ENCODE peak calls at places on chromosomes 1 and 21, in four cellular contexts. One of them, this sample, is unnamed.

GRCh38 chr1:234253732-234254131 is 119.5 kb upstream of the COA6 start:
- DNase-seq in HS-27A: no peak
- DNase-seq in activated T-cell treated with anti-CD3 and anti-CD28 coated beads for 1 hour: no peak
- DNase-seq in Right ventricle myocardium superior: no peak
- DNase-seq in this sample: no peak

GRCh38 chr1:82388679-82389078 is 587.9 kb downstream of the ADGRL2 start:
- DNase-seq in HS-27A: no peak
- DNase-seq in activated T-cell treated with anti-CD3 and anti-CD28 coated beads for 1 hour: no peak
- DNase-seq in Right ventricle myocardium superior: no peak
- DNase-seq in this sample: peak

GRCh38 chr1:84246228-84246627 is 55.3 kb upstream of the SAMD13 start:
- DNase-seq in Right ventricle myocardium superior: no peak
- DNase-seq in activated T-cell treated with anti-CD3 and anti-CD28 coated beads for 1 hour: no peak
- DNase-seq in HS-27A: no peak
- DNase-seq in this sample: no peak

GRCh38 chr1:57485643-57486042 is 61.8 kb upstream of the DAB1 start:
- DNase-seq in Right ventricle myocardium superior: no peak
- DNase-seq in HS-27A: no peak
- DNase-seq in activated T-cell treated with anti-CD3 and anti-CD28 coated beads for 1 hour: no peak
- DNase-seq in this sample: no peak

GRCh38 chr1:151243683-151244216 is 10.8 kb upstream of the PSMD4 start:
- DNase-seq in HS-27A: no peak
- DNase-seq in Right ventricle myocardium superior: no peak
- DNase-seq in activated T-cell treated with anti-CD3 and anti-CD28 coated beads for 1 hour: no peak
- DNase-seq in this sample: no peak

GRCh38 chr1:86636898-86637297 is 67.5 kb upstream of the SH3GLB1 start:
- DNase-seq in Right ventricle myocardium superior: no peak
- DNase-seq in activated T-cell treated with anti-CD3 and anti-CD28 coated beads for 1 hour: no peak
- DNase-seq in HS-27A: no peak
- DNase-seq in this sample: no peak

GRCh38 chr1:153612755-153613331 is at the start of gene S100A16:
- DNase-seq in HS-27A: no peak
- DNase-seq in activated T-cell treated with anti-CD3 and anti-CD28 coated beads for 1 hour: no peak
- DNase-seq in Right ventricle myocardium superior: peak
- DNase-seq in this sample: no peak

GRCh38 chr1:176880954-176881595 is 283.4 kb downstream of the ASTN1 start:
- DNase-seq in Right ventricle myocardium superior: peak
- DNase-seq in HS-27A: peak
- DNase-seq in activated T-cell treated with anti-CD3 and anti-CD28 coated beads for 1 hour: peak
- DNase-seq in this sample: no peak

GRCh38 chr1:2306151-2306978 is 78.2 kb downstream of the SKI start:
- DNase-seq in Right ventricle myocardium superior: no peak
- DNase-seq in HS-27A: no peak
- DNase-seq in activated T-cell treated with anti-CD3 and anti-CD28 coated beads for 1 hour: no peak
- DNase-seq in this sample: no peak

GRCh38 chr1:156379420-156380165 is 10.6 kb downstream of the RHBG start:
- DNase-seq in Right ventricle myocardium superior: no peak
- DNase-seq in activated T-cell treated with anti-CD3 and anti-CD28 coated beads for 1 hour: no peak
- DNase-seq in HS-27A: no peak
- DNase-seq in this sample: no peak

GRCh38 chr1:118257946-118258345 is 72.9 kb upstream of the SPAG17 start:
- DNase-seq in activated T-cell treated with anti-CD3 and anti-CD28 coated beads for 1 hour: no peak
- DNase-seq in Right ventricle myocardium superior: no peak
- DNase-seq in HS-27A: no peak
- DNase-seq in this sample: no peak

GRCh38 chr1:186872356-186872755 is 43.6 kb downstream of the PLA2G4A start:
- DNase-seq in HS-27A: no peak
- DNase-seq in Right ventricle myocardium superior: no peak
- DNase-seq in activated T-cell treated with anti-CD3 and anti-CD28 coated beads for 1 hour: no peak
- DNase-seq in this sample: no peak

GRCh38 chr1:63634471-63634870 is 41.3 kb downstream of the PGM1 start:
- DNase-seq in activated T-cell treated with anti-CD3 and anti-CD28 coated beads for 1 hour: no peak
- DNase-seq in HS-27A: no peak
- DNase-seq in Right ventricle myocardium superior: no peak
- DNase-seq in this sample: peak

GRCh38 chr1:6984996-6985395 is 199.7 kb downstream of the CAMTA1 start:
- DNase-seq in Right ventricle myocardium superior: no peak
- DNase-seq in HS-27A: no peak
- DNase-seq in activated T-cell treated with anti-CD3 and anti-CD28 coated beads for 1 hour: no peak
- DNase-seq in this sample: no peak

GRCh38 chr1:246565751-246566127 is 322 bp downstream of the TFB2M start:
- DNase-seq in HS-27A: no peak
- DNase-seq in activated T-cell treated with anti-CD3 and anti-CD28 coated beads for 1 hour: no peak
- DNase-seq in Right ventricle myocardium superior: no peak
- DNase-seq in this sample: peak

GRCh38 chr1:38773483-38773882 is 86.1 kb downstream of the RRAGC start:
- DNase-seq in HS-27A: no peak
- DNase-seq in Right ventricle myocardium superior: no peak
- DNase-seq in activated T-cell treated with anti-CD3 and anti-CD28 coated beads for 1 hour: no peak
- DNase-seq in this sample: no peak

GRCh38 chr1:143720087-143721023 is 251.4 kb downstream of the FAM72C start:
- DNase-seq in HS-27A: no peak
- DNase-seq in Right ventricle myocardium superior: peak
- DNase-seq in activated T-cell treated with anti-CD3 and anti-CD28 coated beads for 1 hour: no peak
- DNase-seq in this sample: no peak

GRCh38 chr1:201468501-201468843 is 516 bp downstream of the PHLDA3 start:
- DNase-seq in activated T-cell treated with anti-CD3 and anti-CD28 coated beads for 1 hour: no peak
- DNase-seq in Right ventricle myocardium superior: peak
- DNase-seq in HS-27A: no peak
- DNase-seq in this sample: no peak

GRCh38 chr1:41710980-41711379 is 207.7 kb downstream of the HIVEP3 start:
- DNase-seq in Right ventricle myocardium superior: no peak
- DNase-seq in HS-27A: no peak
- DNase-seq in activated T-cell treated with anti-CD3 and anti-CD28 coated beads for 1 hour: no peak
- DNase-seq in this sample: no peak

GRCh38 chr1:211685823-211686222 is 10.4 kb upstream of the NEK2 start:
- DNase-seq in activated T-cell treated with anti-CD3 and anti-CD28 coated beads for 1 hour: no peak
- DNase-seq in Right ventricle myocardium superior: no peak
- DNase-seq in HS-27A: no peak
- DNase-seq in this sample: no peak

GRCh38 chr1:10438677-10439163 is 8.5 kb downstream of the CENPS start:
- DNase-seq in Right ventricle myocardium superior: no peak
- DNase-seq in activated T-cell treated with anti-CD3 and anti-CD28 coated beads for 1 hour: no peak
- DNase-seq in HS-27A: no peak
- DNase-seq in this sample: no peak

GRCh38 chr1:13593511-13594131 is 10.0 kb downstream of the PDPN start:
- DNase-seq in Right ventricle myocardium superior: peak
- DNase-seq in activated T-cell treated with anti-CD3 and anti-CD28 coated beads for 1 hour: no peak
- DNase-seq in HS-27A: no peak
- DNase-seq in this sample: no peak

GRCh38 chr1:202063093-202063492 is 52.7 kb downstream of the ELF3 start:
- DNase-seq in Right ventricle myocardium superior: no peak
- DNase-seq in activated T-cell treated with anti-CD3 and anti-CD28 coated beads for 1 hour: no peak
- DNase-seq in HS-27A: no peak
- DNase-seq in this sample: peak

GRCh38 chr1:52239708-52240001 is 97.8 kb downstream of the ZFYVE9 start:
- DNase-seq in Right ventricle myocardium superior: no peak
- DNase-seq in activated T-cell treated with anti-CD3 and anti-CD28 coated beads for 1 hour: no peak
- DNase-seq in HS-27A: no peak
- DNase-seq in this sample: no peak

GRCh38 chr1:29032839-29033238 is 90.9 kb downstream of the TMEM200B start:
- DNase-seq in activated T-cell treated with anti-CD3 and anti-CD28 coated beads for 1 hour: no peak
- DNase-seq in HS-27A: no peak
- DNase-seq in Right ventricle myocardium superior: no peak
- DNase-seq in this sample: no peak

GRCh38 chr1:6009120-6010040 is 17.2 kb upstream of the NPHP4 start:
- DNase-seq in HS-27A: no peak
- DNase-seq in activated T-cell treated with anti-CD3 and anti-CD28 coated beads for 1 hour: no peak
- DNase-seq in Right ventricle myocardium superior: peak
- DNase-seq in this sample: no peak

GRCh38 chr1:215567491-215568286 is 585 bp downstream of the KCTD3 start:
- DNase-seq in activated T-cell treated with anti-CD3 and anti-CD28 coated beads for 1 hour: peak
- DNase-seq in Right ventricle myocardium superior: peak
- DNase-seq in HS-27A: peak
- DNase-seq in this sample: peak

GRCh38 chr21:33971492-33972013 is 55.9 kb upstream of the ATP5PO start:
- DNase-seq in Right ventricle myocardium superior: no peak
- DNase-seq in activated T-cell treated with anti-CD3 and anti-CD28 coated beads for 1 hour: no peak
- DNase-seq in HS-27A: peak
- DNase-seq in this sample: no peak